ENCODE peak calls at places on chromosomes 3 and 15, in eight cellular contexts. One of them, this sample, is unnamed.

GRCh38 chr3:143302638-143303171 is 183.1 kb downstream of the CHST2 start:
- DNase-seq in BJ: peak; percentile 80
- DNase-seq in GM13977: no peak
- DNase-seq in spleen: peak; percentile 84
- DNase-seq in upper lobe of right lung: no peak
- DNase-seq in bronchial epithelial cell: peak; percentile 77
- DNase-seq in GM06990: no peak
- DNase-seq in psoas muscle: peak; percentile 41
- DNase-seq in this sample: peak; percentile 91

GRCh38 chr15:30930422-30930821 is 26.7 kb downstream of the FAN1 start:
- DNase-seq in BJ: no peak
- DNase-seq in GM13977: no peak
- DNase-seq in spleen: no peak
- DNase-seq in upper lobe of right lung: no peak
- DNase-seq in bronchial epithelial cell: no peak
- DNase-seq in GM06990: no peak
- DNase-seq in psoas muscle: no peak
- DNase-seq in this sample: no peak

GRCh38 chr3:181103605-181104004 is 114.1 kb upstream of the DNAJC19 start:
- DNase-seq in BJ: no peak
- DNase-seq in GM13977: peak; percentile 7
- DNase-seq in spleen: no peak
- DNase-seq in upper lobe of right lung: no peak
- DNase-seq in bronchial epithelial cell: peak; percentile 9
- DNase-seq in GM06990: no peak
- DNase-seq in psoas muscle: no peak
- DNase-seq in this sample: peak; percentile 52

GRCh38 chr3:144953959-144954358 is 982.3 kb downstream of the DIPK2A start:
- DNase-seq in BJ: no peak
- DNase-seq in GM13977: no peak
- DNase-seq in spleen: no peak
- DNase-seq in upper lobe of right lung: no peak
- DNase-seq in bronchial epithelial cell: no peak
- DNase-seq in GM06990: no peak
- DNase-seq in psoas muscle: no peak
- DNase-seq in this sample: no peak

GRCh38 chr3:181956122-181956521 is 244.4 kb downstream of the SOX2 start:
- DNase-seq in BJ: no peak
- DNase-seq in GM13977: no peak
- DNase-seq in spleen: no peak
- DNase-seq in upper lobe of right lung: no peak
- DNase-seq in bronchial epithelial cell: no peak
- DNase-seq in GM06990: peak; percentile 25
- DNase-seq in psoas muscle: no peak
- DNase-seq in this sample: no peak

GRCh38 chr3:64377942-64378341 is 152.7 kb upstream of the PRICKLE2 start:
- DNase-seq in BJ: no peak
- DNase-seq in GM13977: no peak
- DNase-seq in spleen: no peak
- DNase-seq in upper lobe of right lung: no peak
- DNase-seq in bronchial epithelial cell: no peak
- DNase-seq in GM06990: no peak
- DNase-seq in psoas muscle: no peak
- DNase-seq in this sample: no peak

GRCh38 chr15:59917504-59918157 is 86.5 kb upstream of the FOXB1 start:
- DNase-seq in BJ: no peak
- DNase-seq in GM13977: peak; percentile 53
- DNase-seq in spleen: peak; percentile 78
- DNase-seq in upper lobe of right lung: peak; percentile 73
- DNase-seq in bronchial epithelial cell: peak; percentile 62
- DNase-seq in GM06990: no peak
- DNase-seq in psoas muscle: peak; percentile 14
- DNase-seq in this sample: peak; percentile 81

GRCh38 chr15:99253381-99254090 is 2.3 kb downstream of the LRRC28 start:
- DNase-seq in BJ: peak; percentile 19
- DNase-seq in GM13977: no peak
- DNase-seq in spleen: no peak
- DNase-seq in upper lobe of right lung: no peak
- DNase-seq in bronchial epithelial cell: no peak
- DNase-seq in GM06990: no peak
- DNase-seq in psoas muscle: no peak
- DNase-seq in this sample: no peak

GRCh38 chr3:141303481-141304223 is 64.7 kb upstream of the ZBTB38 start:
- DNase-seq in BJ: peak; percentile 44
- DNase-seq in GM13977: peak; percentile 72
- DNase-seq in spleen: no peak
- DNase-seq in upper lobe of right lung: no peak
- DNase-seq in bronchial epithelial cell: peak; percentile 74
- DNase-seq in GM06990: peak; percentile 54
- DNase-seq in psoas muscle: no peak
- DNase-seq in this sample: peak; percentile 79

GRCh38 chr15:61974759-61975158 is 85.5 kb downstream of the VPS13C start:
- DNase-seq in BJ: no peak
- DNase-seq in GM13977: no peak
- DNase-seq in spleen: no peak
- DNase-seq in upper lobe of right lung: no peak
- DNase-seq in bronchial epithelial cell: peak; percentile 66
- DNase-seq in GM06990: no peak
- DNase-seq in psoas muscle: no peak
- DNase-seq in this sample: peak; percentile 4

GRCh38 chr3:58567251-58567515 is 10.0 kb downstream of the FAM107A start:
- DNase-seq in BJ: no peak
- DNase-seq in GM13977: no peak
- DNase-seq in spleen: no peak
- DNase-seq in upper lobe of right lung: peak; percentile 47
- DNase-seq in bronchial epithelial cell: no peak
- DNase-seq in GM06990: no peak
- DNase-seq in psoas muscle: no peak
- DNase-seq in this sample: no peak

GRCh38 chr3:67719333-67719732 is 64.9 kb upstream of the SUCLG2 start:
- DNase-seq in BJ: no peak
- DNase-seq in GM13977: no peak
- DNase-seq in spleen: no peak
- DNase-seq in upper lobe of right lung: no peak
- DNase-seq in bronchial epithelial cell: peak; percentile 0
- DNase-seq in GM06990: no peak
- DNase-seq in psoas muscle: no peak
- DNase-seq in this sample: peak; percentile 17

GRCh38 chr3:12894629-12895028 is 53.3 kb upstream of the RPL32 start:
- DNase-seq in BJ: no peak
- DNase-seq in GM13977: no peak
- DNase-seq in spleen: no peak
- DNase-seq in upper lobe of right lung: no peak
- DNase-seq in bronchial epithelial cell: peak; percentile 5
- DNase-seq in GM06990: no peak
- DNase-seq in psoas muscle: peak; percentile 8
- DNase-seq in this sample: no peak

GRCh38 chr3:50028336-50028735 is 60.4 kb upstream of the RBM5 start:
- DNase-seq in BJ: no peak
- DNase-seq in GM13977: no peak
- DNase-seq in spleen: no peak
- DNase-seq in upper lobe of right lung: no peak
- DNase-seq in bronchial epithelial cell: no peak
- DNase-seq in GM06990: no peak
- DNase-seq in psoas muscle: no peak
- DNase-seq in this sample: no peak

GRCh38 chr15:101138913-101139880 is 112.7 kb downstream of the CHSY1 start:
- DNase-seq in BJ: no peak
- DNase-seq in GM13977: peak; percentile 76
- DNase-seq in spleen: peak; percentile 54
- DNase-seq in upper lobe of right lung: no peak
- DNase-seq in bronchial epithelial cell: no peak
- DNase-seq in GM06990: peak; percentile 53
- DNase-seq in psoas muscle: no peak
- DNase-seq in this sample: no peak

GRCh38 chr15:90145259-90145658 is 43.0 kb upstream of the IDH2 start:
- DNase-seq in BJ: no peak
- DNase-seq in GM13977: no peak
- DNase-seq in spleen: no peak
- DNase-seq in upper lobe of right lung: no peak
- DNase-seq in bronchial epithelial cell: no peak
- DNase-seq in GM06990: no peak
- DNase-seq in psoas muscle: no peak
- DNase-seq in this sample: no peak

GRCh38 chr3:10115326-10116137 is at the start of gene BRK1:
- DNase-seq in BJ: peak; percentile 76
- DNase-seq in GM13977: peak; percentile 98
- DNase-seq in spleen: peak; percentile 98
- DNase-seq in upper lobe of right lung: peak; percentile 97
- DNase-seq in bronchial epithelial cell: peak; percentile 92
- DNase-seq in GM06990: peak; percentile 97
- DNase-seq in psoas muscle: peak; percentile 95
- DNase-seq in this sample: peak; percentile 97

DNA sequence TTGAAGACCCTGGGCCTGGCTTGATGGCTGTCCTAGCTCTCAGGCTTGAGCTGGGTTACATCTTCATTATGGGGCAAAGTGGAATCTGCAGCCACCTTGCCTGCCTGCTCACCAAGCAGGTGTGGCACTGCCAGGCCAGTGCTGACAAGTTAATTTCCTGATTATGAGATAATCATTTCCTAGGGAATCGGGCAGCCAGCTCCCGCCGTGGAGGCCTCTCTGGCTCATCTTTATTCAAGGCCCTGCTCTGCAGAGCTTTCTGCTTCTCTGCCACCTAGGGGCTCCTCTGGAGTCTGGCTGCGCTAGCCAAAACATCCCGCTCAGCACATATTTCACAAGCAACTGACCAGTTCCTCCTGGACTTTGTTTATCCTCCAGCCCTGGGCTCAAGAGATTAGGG is 9.9 kb downstream of the LOXL1 start:
- DNase-seq in BJ: no peak
- DNase-seq in GM13977: no peak
- DNase-seq in spleen: peak; percentile 55
- DNase-seq in upper lobe of right lung: no peak
- DNase-seq in bronchial epithelial cell: peak; percentile 77
- DNase-seq in GM06990: no peak
- DNase-seq in psoas muscle: no peak
- DNase-seq in this sample: peak; percentile 30
- TF ChIP-seq CTCF in BJ: peak; percentile 53
- TF ChIP-seq CTCF in GM13977: no peak
- TF ChIP-seq CTCF in spleen: no peak
- TF ChIP-seq CTCF in upper lobe of right lung: peak; percentile 18
- TF ChIP-seq CTCF in bronchial epithelial cell: no peak
- TF ChIP-seq CTCF in GM06990: no peak
- TF ChIP-seq CTCF in psoas muscle: no peak
- TF ChIP-seq CTCF in this sample: no peak

DNA sequence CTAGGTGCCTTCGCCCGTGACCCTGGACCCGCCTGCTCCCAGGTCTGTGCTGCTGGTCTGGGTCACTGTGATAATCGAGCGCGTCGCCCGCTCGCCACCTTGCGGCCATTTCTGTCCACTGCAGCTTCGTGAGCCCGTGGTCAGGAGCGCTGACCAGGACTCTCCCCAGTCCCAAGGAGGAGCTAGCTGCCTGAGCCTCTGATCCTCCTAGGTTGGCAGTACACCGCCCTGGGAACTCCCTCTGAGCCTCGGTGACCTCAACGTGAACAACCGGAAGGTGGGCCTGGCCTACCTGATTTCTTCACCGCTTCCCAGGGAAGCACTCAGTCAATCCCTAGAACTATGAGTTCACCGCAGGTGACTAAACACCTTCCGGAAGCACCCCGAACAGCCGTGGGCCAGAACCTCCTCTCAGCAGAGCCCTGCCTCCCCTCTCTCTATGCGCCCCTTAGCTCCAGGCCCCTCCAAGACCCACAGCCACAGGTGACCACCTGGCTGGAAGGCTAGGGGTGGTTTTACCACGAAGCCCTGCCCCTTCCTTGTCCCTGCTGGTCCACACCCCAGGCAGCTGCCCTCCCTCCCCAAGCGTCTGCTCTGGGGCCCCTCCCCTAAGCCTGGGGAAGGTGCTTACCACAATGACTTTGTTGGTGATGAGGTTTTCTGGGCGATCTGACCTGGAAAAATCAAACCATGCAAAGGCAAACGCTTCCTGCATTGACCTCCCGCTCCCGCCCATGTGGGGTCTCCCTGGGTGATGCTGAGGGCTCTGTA is 9.7 kb downstream of the PLA2G4D start:
- DNase-seq in BJ: no peak
- DNase-seq in GM13977: peak; percentile 81
- DNase-seq in spleen: peak; percentile 90
- DNase-seq in upper lobe of right lung: peak; percentile 89
- DNase-seq in bronchial epithelial cell: peak; percentile 99
- DNase-seq in GM06990: peak; percentile 57
- DNase-seq in psoas muscle: peak; percentile 65
- DNase-seq in this sample: peak; percentile 96
- TF ChIP-seq CTCF in BJ: peak; percentile 93
- TF ChIP-seq CTCF in GM13977: peak; percentile 93
- TF ChIP-seq CTCF in spleen: peak; percentile 90
- TF ChIP-seq CTCF in upper lobe of right lung: peak; percentile 95
- TF ChIP-seq CTCF in bronchial epithelial cell: peak; percentile 90
- TF ChIP-seq CTCF in GM06990: peak; percentile 92
- TF ChIP-seq CTCF in psoas muscle: peak; percentile 98
- TF ChIP-seq CTCF in this sample: peak; percentile 86

GRCh38 chr3:123837858-123838257 is 46.3 kb downstream of the MYLK start:
- DNase-seq in BJ: no peak
- DNase-seq in GM13977: no peak
- DNase-seq in spleen: no peak
- DNase-seq in upper lobe of right lung: no peak
- DNase-seq in bronchial epithelial cell: no peak
- DNase-seq in GM06990: no peak
- DNase-seq in psoas muscle: no peak
- DNase-seq in this sample: no peak
- TF ChIP-seq CTCF in BJ: no peak
- TF ChIP-seq CTCF in GM13977: no peak
- TF ChIP-seq CTCF in spleen: no peak
- TF ChIP-seq CTCF in upper lobe of right lung: no peak
- TF ChIP-seq CTCF in bronchial epithelial cell: no peak
- TF ChIP-seq CTCF in GM06990: no peak
- TF ChIP-seq CTCF in psoas muscle: no peak
- TF ChIP-seq CTCF in this sample: no peak

GRCh38 chr15:92901053-92901761 is 1.1 kb downstream of the CHD2 start:
- DNase-seq in BJ: no peak
- DNase-seq in GM13977: no peak
- DNase-seq in spleen: no peak
- DNase-seq in upper lobe of right lung: no peak
- DNase-seq in bronchial epithelial cell: peak; percentile 40
- DNase-seq in GM06990: no peak
- DNase-seq in psoas muscle: no peak
- DNase-seq in this sample: peak; percentile 33

GRCh38 chr15:92899910-92900711 is at the start of gene CHD2:
- DNase-seq in BJ: no peak
- DNase-seq in GM13977: peak; percentile 75
- DNase-seq in spleen: peak; percentile 87
- DNase-seq in upper lobe of right lung: peak; percentile 75
- DNase-seq in bronchial epithelial cell: peak; percentile 89
- DNase-seq in GM06990: peak; percentile 88
- DNase-seq in psoas muscle: peak; percentile 50
- DNase-seq in this sample: peak; percentile 94

GRCh38 chr15:92897620-92898019 is 2.5 kb upstream of the CHD2 start:
- DNase-seq in BJ: no peak
- DNase-seq in GM13977: no peak
- DNase-seq in spleen: no peak
- DNase-seq in upper lobe of right lung: no peak
- DNase-seq in bronchial epithelial cell: no peak
- DNase-seq in GM06990: no peak
- DNase-seq in psoas muscle: no peak
- DNase-seq in this sample: no peak

GRCh38 chr15:92900712-92901052 is 558 bp downstream of the CHD2 start:
- DNase-seq in BJ: no peak
- DNase-seq in GM13977: no peak
- DNase-seq in spleen: no peak
- DNase-seq in upper lobe of right lung: no peak
- DNase-seq in bronchial epithelial cell: peak; percentile 27
- DNase-seq in GM06990: no peak
- DNase-seq in psoas muscle: no peak
- DNase-seq in this sample: no peak

GRCh38 chr15:92898988-92899909 is 875 bp upstream of the CHD2 start:
- DNase-seq in BJ: no peak
- DNase-seq in GM13977: no peak
- DNase-seq in spleen: no peak
- DNase-seq in upper lobe of right lung: no peak
- DNase-seq in bronchial epithelial cell: no peak
- DNase-seq in GM06990: no peak
- DNase-seq in psoas muscle: no peak
- DNase-seq in this sample: no peak
- TF ChIP-seq CTCF in BJ: peak; percentile 33
- TF ChIP-seq CTCF in GM13977: peak; percentile 23
- TF ChIP-seq CTCF in spleen: peak; percentile 18
- TF ChIP-seq CTCF in upper lobe of right lung: peak; percentile 48
- TF ChIP-seq CTCF in bronchial epithelial cell: peak; percentile 27
- TF ChIP-seq CTCF in GM06990: peak; percentile 33
- TF ChIP-seq CTCF in psoas muscle: peak; percentile 44
- TF ChIP-seq CTCF in this sample: peak; percentile 34

This sample was measured in MCF 10A.